ENCODE peak calls at places on chromosomes 7 and 10, in six cellular contexts. One of them, this sample, is unnamed.

GRCh38 chr10:50577681-50578350 is 45.9 kb downstream of the SGMS1 start:
- ATAC-seq in GM23338: peak; percentile 28
- ATAC-seq in Right ventricle myocardium superior: peak; percentile 80
- ATAC-seq in HCT116: no peak
- ATAC-seq in natural killer cell: no peak
- ATAC-seq in T-helper 17 cell: no peak
- ATAC-seq in this sample: peak; percentile 47

GRCh38 chr10:100338434-100339036 is 8.5 kb upstream of the SCD start:
- ATAC-seq in natural killer cell: peak; percentile 94
- ATAC-seq in GM23338: peak; percentile 70
- ATAC-seq in T-helper 17 cell: peak; percentile 93
- ATAC-seq in HCT116: peak; percentile 74
- ATAC-seq in Right ventricle myocardium superior: peak; percentile 84
- ATAC-seq in this sample: peak; percentile 83

GRCh38 chr10:5566606-5567005 is 41.8 kb downstream of the CALML3 start:
- ATAC-seq in HCT116: no peak
- ATAC-seq in GM23338: no peak
- ATAC-seq in T-helper 17 cell: no peak
- ATAC-seq in Right ventricle myocardium superior: no peak
- ATAC-seq in natural killer cell: no peak
- ATAC-seq in this sample: no peak

GRCh38 chr7:130491841-130492518 is at the start of gene MEST:
- ATAC-seq in GM23338: peak; percentile 51
- ATAC-seq in HCT116: no peak
- ATAC-seq in Right ventricle myocardium superior: peak; percentile 54
- ATAC-seq in T-helper 17 cell: no peak
- ATAC-seq in natural killer cell: peak; percentile 46
- ATAC-seq in this sample: peak; percentile 34

GRCh38 chr10:21173433-21173963 is 276.4 kb upstream of the NEBL start:
- ATAC-seq in T-helper 17 cell: no peak
- ATAC-seq in Right ventricle myocardium superior: peak; percentile 14
- ATAC-seq in GM23338: peak; percentile 5
- ATAC-seq in natural killer cell: no peak
- ATAC-seq in HCT116: no peak
- ATAC-seq in this sample: no peak

GRCh38 chr7:44811093-44811492 is 14.6 kb downstream of the PPIA start:
- ATAC-seq in T-helper 17 cell: no peak
- ATAC-seq in natural killer cell: no peak
- ATAC-seq in GM23338: no peak
- ATAC-seq in Right ventricle myocardium superior: no peak
- ATAC-seq in HCT116: peak; percentile 43
- ATAC-seq in this sample: no peak

GRCh38 chr10:111281516-111281915 is 204.7 kb downstream of the ADRA2A start:
- ATAC-seq in Right ventricle myocardium superior: no peak
- ATAC-seq in GM23338: peak; percentile 87
- ATAC-seq in T-helper 17 cell: no peak
- ATAC-seq in natural killer cell: no peak
- ATAC-seq in HCT116: peak; percentile 83
- ATAC-seq in this sample: no peak

GRCh38 chr10:86613905-86614304 is 40.4 kb upstream of the OPN4 start:
- ATAC-seq in Right ventricle myocardium superior: no peak
- ATAC-seq in natural killer cell: no peak
- ATAC-seq in T-helper 17 cell: no peak
- ATAC-seq in HCT116: no peak
- ATAC-seq in GM23338: no peak
- ATAC-seq in this sample: no peak

GRCh38 chr10:123583639-123584418 is 82.3 kb upstream of the GPR26 start:
- ATAC-seq in T-helper 17 cell: no peak
- ATAC-seq in HCT116: peak; percentile 80
- ATAC-seq in Right ventricle myocardium superior: peak; percentile 86
- ATAC-seq in natural killer cell: no peak
- ATAC-seq in GM23338: peak; percentile 78
- ATAC-seq in this sample: no peak

GRCh38 chr10:125038637-125039036 is 96.7 kb downstream of the ZRANB1 start:
- ATAC-seq in GM23338: peak; percentile 73
- ATAC-seq in HCT116: peak; percentile 92
- ATAC-seq in T-helper 17 cell: no peak
- ATAC-seq in natural killer cell: no peak
- ATAC-seq in Right ventricle myocardium superior: peak; percentile 90
- ATAC-seq in this sample: no peak

GRCh38 chr10:62885656-62886461 is 69.7 kb upstream of the EGR2 start:
- ATAC-seq in T-helper 17 cell: no peak
- ATAC-seq in GM23338: no peak
- ATAC-seq in Right ventricle myocardium superior: peak; percentile 72
- ATAC-seq in HCT116: no peak
- ATAC-seq in natural killer cell: no peak
- ATAC-seq in this sample: peak; percentile 20

GRCh38 chr7:131110294-131111080 is 217.2 kb upstream of the MKLN1 start:
- ATAC-seq in HCT116: peak; percentile 15
- ATAC-seq in natural killer cell: no peak
- ATAC-seq in T-helper 17 cell: no peak
- ATAC-seq in Right ventricle myocardium superior: no peak
- ATAC-seq in GM23338: peak; percentile 14
- ATAC-seq in this sample: no peak

GRCh38 chr7:25124485-25125136 is 449 bp downstream of the CYCS start:
- ATAC-seq in T-helper 17 cell: no peak
- ATAC-seq in natural killer cell: no peak
- ATAC-seq in GM23338: peak; percentile 27
- ATAC-seq in HCT116: peak; percentile 5
- ATAC-seq in Right ventricle myocardium superior: peak; percentile 10
- ATAC-seq in this sample: peak; percentile 28

GRCh38 chr10:93856349-93857140 is 37.2 kb upstream of the SLC35G1 start:
- ATAC-seq in GM23338: no peak
- ATAC-seq in natural killer cell: no peak
- ATAC-seq in T-helper 17 cell: no peak
- ATAC-seq in HCT116: no peak
- ATAC-seq in Right ventricle myocardium superior: no peak
- ATAC-seq in this sample: no peak

GRCh38 chr10:97333351-97333600 is 1.3 kb downstream of the FRAT2 start:
- ATAC-seq in GM23338: peak; percentile 8
- ATAC-seq in Right ventricle myocardium superior: no peak
- ATAC-seq in HCT116: no peak
- ATAC-seq in T-helper 17 cell: no peak
- ATAC-seq in natural killer cell: no peak
- ATAC-seq in this sample: no peak

GRCh38 chr10:131127610-131128009 is 183.9 kb downstream of the TCERG1L start:
- ATAC-seq in GM23338: no peak
- ATAC-seq in HCT116: no peak
- ATAC-seq in natural killer cell: no peak
- ATAC-seq in T-helper 17 cell: no peak
- ATAC-seq in Right ventricle myocardium superior: no peak
- ATAC-seq in this sample: no peak

GRCh38 chr7:24728503-24729364 is 28.5 kb downstream of the GSDME start:
- ATAC-seq in T-helper 17 cell: peak; percentile 54
- ATAC-seq in Right ventricle myocardium superior: peak; percentile 31
- ATAC-seq in GM23338: no peak
- ATAC-seq in natural killer cell: no peak
- ATAC-seq in HCT116: no peak
- ATAC-seq in this sample: no peak

GRCh38 chr10:60728056-60728455 is 50.2 kb upstream of the CDK1 start:
- ATAC-seq in natural killer cell: peak; percentile 24
- ATAC-seq in T-helper 17 cell: peak; percentile 61
- ATAC-seq in Right ventricle myocardium superior: no peak
- ATAC-seq in HCT116: no peak
- ATAC-seq in GM23338: no peak
- ATAC-seq in this sample: no peak

GRCh38 chr7:16841681-16842080 is 36.9 kb upstream of the AGR2 start:
- ATAC-seq in natural killer cell: no peak
- ATAC-seq in GM23338: no peak
- ATAC-seq in Right ventricle myocardium superior: no peak
- ATAC-seq in T-helper 17 cell: no peak
- ATAC-seq in HCT116: no peak
- ATAC-seq in this sample: no peak

GRCh38 chr10:70950062-70950461 is 61.7 kb upstream of the PCBD1 start:
- ATAC-seq in HCT116: no peak
- ATAC-seq in natural killer cell: no peak
- ATAC-seq in GM23338: no peak
- ATAC-seq in T-helper 17 cell: no peak
- ATAC-seq in Right ventricle myocardium superior: no peak
- ATAC-seq in this sample: no peak

GRCh38 chr7:30412810-30413504 is 65.6 kb downstream of the NOD1 start:
- ATAC-seq in T-helper 17 cell: no peak
- ATAC-seq in HCT116: peak; percentile 97
- ATAC-seq in natural killer cell: peak; percentile 76
- ATAC-seq in Right ventricle myocardium superior: peak; percentile 94
- ATAC-seq in GM23338: peak; percentile 90
- ATAC-seq in this sample: no peak

GRCh38 chr7:121519548-121520521 is 123.7 kb upstream of the FAM3C start:
- ATAC-seq in T-helper 17 cell: no peak
- ATAC-seq in HCT116: no peak
- ATAC-seq in Right ventricle myocardium superior: peak; percentile 82
- ATAC-seq in GM23338: no peak
- ATAC-seq in natural killer cell: peak; percentile 46
- ATAC-seq in this sample: peak; percentile 72

GRCh38 chr10:71845410-71846406 is 5.3 kb downstream of the PSAP start:
- ATAC-seq in T-helper 17 cell: no peak
- ATAC-seq in GM23338: no peak
- ATAC-seq in HCT116: no peak
- ATAC-seq in natural killer cell: peak; percentile 12
- ATAC-seq in Right ventricle myocardium superior: peak; percentile 42
- ATAC-seq in this sample: no peak

GRCh38 chr10:29794776-29795635 is 160.2 kb upstream of the SVIL start:
- ATAC-seq in T-helper 17 cell: no peak
- ATAC-seq in Right ventricle myocardium superior: peak; percentile 55
- ATAC-seq in GM23338: no peak
- ATAC-seq in HCT116: no peak
- ATAC-seq in natural killer cell: no peak
- ATAC-seq in this sample: no peak

GRCh38 chr7:41834805-41835694 is 132.2 kb upstream of the INHBA start:
- ATAC-seq in GM23338: peak; percentile 35
- ATAC-seq in natural killer cell: no peak
- ATAC-seq in T-helper 17 cell: no peak
- ATAC-seq in HCT116: no peak
- ATAC-seq in Right ventricle myocardium superior: peak; percentile 74
- ATAC-seq in this sample: no peak

GRCh38 chr7:113159746-113160339 is 41.5 kb upstream of the SMIM30 start:
- ATAC-seq in HCT116: peak; percentile 93
- ATAC-seq in natural killer cell: no peak
- ATAC-seq in Right ventricle myocardium superior: peak; percentile 59
- ATAC-seq in GM23338: peak; percentile 99
- ATAC-seq in T-helper 17 cell: no peak
- ATAC-seq in this sample: no peak

GRCh38 chr10:96647466-96647865 is 60.7 kb upstream of the TM9SF3 start:
- ATAC-seq in HCT116: no peak
- ATAC-seq in Right ventricle myocardium superior: no peak
- ATAC-seq in GM23338: no peak
- ATAC-seq in natural killer cell: no peak
- ATAC-seq in T-helper 17 cell: no peak
- ATAC-seq in this sample: peak; percentile 39

GRCh38 chr7:156492170-156492569 is 148.4 kb upstream of the RNF32 start:
- ATAC-seq in GM23338: no peak
- ATAC-seq in HCT116: no peak
- ATAC-seq in natural killer cell: no peak
- ATAC-seq in Right ventricle myocardium superior: no peak
- ATAC-seq in T-helper 17 cell: no peak
- ATAC-seq in this sample: no peak

GRCh38 chr10:61973923-61974322 is 72.4 kb downstream of the ARID5B start:
- ATAC-seq in HCT116: no peak
- ATAC-seq in Right ventricle myocardium superior: peak; percentile 55
- ATAC-seq in GM23338: no peak
- ATAC-seq in natural killer cell: no peak
- ATAC-seq in T-helper 17 cell: no peak
- ATAC-seq in this sample: no peak

GRCh38 chr10:44316187-44316921 is 68.5 kb downstream of the CXCL12 start:
- ATAC-seq in Right ventricle myocardium superior: no peak
- ATAC-seq in T-helper 17 cell: peak; percentile 61
- ATAC-seq in GM23338: peak; percentile 84
- ATAC-seq in HCT116: peak; percentile 99
- ATAC-seq in natural killer cell: peak; percentile 92
- ATAC-seq in this sample: no peak

GRCh38 chr7:18126274-18126673 is 98.6 kb upstream of the PRPS1L1 start:
- ATAC-seq in natural killer cell: no peak
- ATAC-seq in T-helper 17 cell: no peak
- ATAC-seq in HCT116: no peak
- ATAC-seq in Right ventricle myocardium superior: no peak
- ATAC-seq in GM23338: no peak
- ATAC-seq in this sample: no peak

GRCh38 chr10:122682522-122682921 is 17.1 kb downstream of the C10orf120 start:
- ATAC-seq in Right ventricle myocardium superior: peak; percentile 75
- ATAC-seq in GM23338: no peak
- ATAC-seq in natural killer cell: no peak
- ATAC-seq in HCT116: no peak
- ATAC-seq in T-helper 17 cell: no peak
- ATAC-seq in this sample: no peak

GRCh38 chr10:8568401-8568800 is 513.9 kb downstream of the GATA3 start:
- ATAC-seq in Right ventricle myocardium superior: no peak
- ATAC-seq in T-helper 17 cell: no peak
- ATAC-seq in natural killer cell: no peak
- ATAC-seq in HCT116: no peak
- ATAC-seq in GM23338: no peak
- ATAC-seq in this sample: no peak

GRCh38 chr7:56213574-56213973 is 97.4 kb upstream of the NUPR2 start:
- ATAC-seq in natural killer cell: no peak
- ATAC-seq in Right ventricle myocardium superior: no peak
- ATAC-seq in GM23338: no peak
- ATAC-seq in T-helper 17 cell: no peak
- ATAC-seq in HCT116: no peak
- ATAC-seq in this sample: no peak

GRCh38 chr10:79243211-79244067 is 103.8 kb upstream of the PPIF start:
- ATAC-seq in GM23338: peak; percentile 4
- ATAC-seq in T-helper 17 cell: peak; percentile 83
- ATAC-seq in Right ventricle myocardium superior: no peak
- ATAC-seq in natural killer cell: peak; percentile 73
- ATAC-seq in HCT116: no peak
- ATAC-seq in this sample: peak; percentile 80